ENCODE peak calls at places on chromosomes 5 and 9, in nine cellular contexts. R, J, W, S, F, P, V, E and K are unnamed samples. For H3K4me1, the result is how much of the 10 kb centered on the place peaks cover.

GRCh38 chr5:98099448-98100105 is 673.9 kb upstream of the RGMB start:
- DNase-seq in R (no peak), J (no peak), W (no peak), S (no peak), F (no peak), P (no peak), V (no peak), E (peak), K (no peak)

GRCh38 chr9:90975666-90976538 is 174.3 kb downstream of the SYK start:
- DNase-seq in R (no peak), J (no peak), W (no peak), S (no peak), F (no peak), P (no peak), V (no peak), E (no peak), K (no peak)

GRCh38 chr9:71783120-71783523 is 14.8 kb upstream of the CEMIP2 start:
- DNase-seq in R (peak), J (peak), W (peak), S (no peak), F (no peak), P (peak), V (no peak), E (peak), K (peak)

GRCh38 chr9:133786371-133786753 is 48.2 kb upstream of the SARDH start:
- DNase-seq in R (no peak), J (no peak), W (no peak), S (no peak), F (no peak), P (no peak), V (no peak), E (no peak), K (no peak)

GRCh38 chr5:3845249-3845648 is 249.6 kb downstream of the IRX1 start:
- DNase-seq in R (no peak), J (no peak), W (no peak), S (no peak), F (no peak), P (no peak), V (no peak), E (no peak), K (no peak)

GRCh38 chr5:158423623-158424200 is 564.8 kb upstream of the CLINT1 start:
- DNase-seq in R (no peak), J (no peak), W (no peak), S (peak), F (no peak), P (no peak), V (no peak), E (no peak), K (no peak)

GRCh38 chr9:75914002-75914401 is 23.5 kb downstream of the PCSK5 start:
- DNase-seq in R (no peak), J (peak), W (no peak), S (no peak), F (no peak), P (no peak), V (no peak), E (no peak), K (no peak)

GRCh38 chr9:134947265-134947955 is 29.7 kb upstream of the FCN1 start:
- DNase-seq in R (no peak), J (no peak), W (peak), S (no peak), F (no peak), P (no peak), V (no peak), E (no peak), K (no peak)

GRCh38 chr9:136694163-136694864 is 7.1 kb upstream of the AGPAT2 start:
- DNase-seq in R (no peak), J (peak), W (peak), S (no peak), F (peak), P (peak), V (no peak), E (peak), K (peak)

GRCh38 chr5:91244380-91245073 is 138.6 kb downstream of the ARRDC3 start:
- DNase-seq in R (no peak), J (no peak), W (no peak), S (no peak), F (no peak), P (no peak), V (no peak), E (no peak), K (no peak)

GRCh38 chr9:136667217-136667939 is 4.7 kb downstream of the EGFL7 start:
- DNase-seq in R (no peak), J (no peak), W (no peak), S (no peak), F (no peak), P (no peak), V (no peak), E (no peak), K (no peak)

GRCh38 chr9:38227656-38228055 is 158.6 kb upstream of the SHB start:
- DNase-seq in R (no peak), J (peak), W (peak), S (no peak), F (no peak), P (no peak), V (no peak), E (peak), K (no peak)

GRCh38 chr5:39461007-39461682 is 36.4 kb upstream of the DAB2 start:
- DNase-seq in R (no peak), J (no peak), W (no peak), S (no peak), F (peak), P (peak), V (peak), E (no peak), K (no peak)

GRCh38 chr9:117725426-117725887 is 21.3 kb downstream of the TLR4 start:
- DNase-seq in R (no peak), J (no peak), W (no peak), S (no peak), F (no peak), P (no peak), V (peak), E (no peak), K (no peak)

GRCh38 chr5:125882061-125882460 is 541.1 kb upstream of the GRAMD2B start:
- DNase-seq in R (no peak), J (no peak), W (no peak), S (no peak), F (no peak), P (no peak), V (no peak), E (peak), K (no peak)

GRCh38 chr9:94870793-94871558 is 144.5 kb downstream of the AOPEP start:
- DNase-seq in R (peak), J (no peak), W (peak), S (no peak), F (no peak), P (no peak), V (no peak), E (peak), K (no peak)

GRCh38 chr5:173963867-173964429 is 25.0 kb upstream of the C5orf47 start:
- DNase-seq in R (no peak), J (peak), W (peak), S (peak), F (no peak), P (no peak), V (no peak), E (peak), K (peak)

GRCh38 chr9:34377402-34377741 is 674 bp upstream of the MYORG start:
- DNase-seq in R (no peak), J (peak), W (no peak), S (no peak), F (no peak), P (no peak), V (no peak), E (no peak), K (no peak)

GRCh38 chr9:38066167-38066906 is 2.7 kb downstream of the SHB start:
- DNase-seq in R (no peak), J (peak), W (no peak), S (no peak), F (no peak), P (no peak), V (no peak), E (peak), K (no peak)

GRCh38 chr5:176564002-176564401 is 14.9 kb downstream of the CDHR2 start:
- DNase-seq in R (no peak), J (no peak), W (no peak), S (no peak), F (no peak), P (no peak), V (no peak), E (no peak), K (no peak)

GRCh38 chr5:127386557-127386956 is 96.0 kb downstream of the MEGF10 start:
- DNase-seq in R (no peak), J (no peak), W (no peak), S (peak), F (no peak), P (no peak), V (no peak), E (peak), K (no peak)

GRCh38 chr5:42005561-42006153 is 80.6 kb downstream of the FBXO4 start:
- DNase-seq in R (no peak), J (peak), W (no peak), S (peak), F (no peak), P (no peak), V (no peak), E (peak), K (no peak)

GRCh38 chr5:109691248-109691574 is 1.5 kb downstream of the MAN2A1 start:
- DNase-seq in R (no peak), J (no peak), W (no peak), S (no peak), F (no peak), P (no peak), V (no peak), E (no peak), K (no peak)

GRCh38 chr9:137741330-137741729 is 122.5 kb downstream of the EHMT1 start:
- DNase-seq in R (no peak), J (no peak), W (no peak), S (no peak), F (no peak), P (no peak), V (no peak), E (no peak), K (no peak)

GRCh38 chr5:109907751-109908150 is 218.0 kb downstream of the MAN2A1 start:
- DNase-seq in R (no peak), J (peak), W (no peak), S (no peak), F (peak), P (no peak), V (no peak), E (peak), K (no peak)

GRCh38 chr5:8229551-8229950 is 360.6 kb downstream of the MTRR start:
- DNase-seq in R (no peak), J (no peak), W (no peak), S (no peak), F (no peak), P (no peak), V (no peak), E (no peak), K (no peak)

GRCh38 chr5:89613222-89613956 is 730.4 kb upstream of the MEF2C start:
- DNase-seq in R (no peak), J (no peak), W (no peak), S (no peak), F (no peak), P (no peak), V (no peak), E (peak), K (no peak)

GRCh38 chr5:165201364-165202143 is 1696.1 kb downstream of the MAT2B start:
- DNase-seq in R (no peak), J (no peak), W (no peak), S (no peak), F (no peak), P (no peak), V (no peak), E (peak), K (no peak)

GRCh38 chr9:87157366-87158031 is 210.2 kb upstream of the GAS1 start:
- DNase-seq in R (no peak), J (no peak), W (no peak), S (no peak), F (no peak), P (no peak), V (no peak), E (no peak), K (no peak)
- H3K4me1 ChIP-seq in R (under half), J (under half), W (under half), S (under half), F (under half), P (under half), V (under half), E (under half), K (under half)

GRCh38 chr5:56145511-56145910 is 87.6 kb downstream of the ANKRD55 start:
- DNase-seq in R (no peak), J (no peak), W (no peak), S (no peak), F (no peak), P (no peak), V (no peak), E (no peak), K (no peak)

GRCh38 chr5:56145106-56145505 is 88.0 kb downstream of the ANKRD55 start:
- DNase-seq in R (no peak), J (peak), W (no peak), S (no peak), F (no peak), P (no peak), V (no peak), E (peak), K (no peak)

GRCh38 chr5:56142233-56142619 is 90.9 kb downstream of the ANKRD55 start:
- DNase-seq in R (no peak), J (no peak), W (no peak), S (no peak), F (no peak), P (no peak), V (no peak), E (no peak), K (no peak)

GRCh38 chr5:56142620-56143431 is 90.3 kb downstream of the ANKRD55 start:
- DNase-seq in R (no peak), J (no peak), W (no peak), S (no peak), F (no peak), P (peak), V (no peak), E (peak), K (no peak)

GRCh38 chr5:56144211-56144610 is 88.9 kb downstream of the ANKRD55 start:
- DNase-seq in R (no peak), J (no peak), W (no peak), S (no peak), F (no peak), P (no peak), V (no peak), E (no peak), K (no peak)
- H3K4me1 ChIP-seq in R (under half), J (under half), W (under half), S (under half), F (under half), P (under half), V (under half), E (under half), K (under half)

DNA sequence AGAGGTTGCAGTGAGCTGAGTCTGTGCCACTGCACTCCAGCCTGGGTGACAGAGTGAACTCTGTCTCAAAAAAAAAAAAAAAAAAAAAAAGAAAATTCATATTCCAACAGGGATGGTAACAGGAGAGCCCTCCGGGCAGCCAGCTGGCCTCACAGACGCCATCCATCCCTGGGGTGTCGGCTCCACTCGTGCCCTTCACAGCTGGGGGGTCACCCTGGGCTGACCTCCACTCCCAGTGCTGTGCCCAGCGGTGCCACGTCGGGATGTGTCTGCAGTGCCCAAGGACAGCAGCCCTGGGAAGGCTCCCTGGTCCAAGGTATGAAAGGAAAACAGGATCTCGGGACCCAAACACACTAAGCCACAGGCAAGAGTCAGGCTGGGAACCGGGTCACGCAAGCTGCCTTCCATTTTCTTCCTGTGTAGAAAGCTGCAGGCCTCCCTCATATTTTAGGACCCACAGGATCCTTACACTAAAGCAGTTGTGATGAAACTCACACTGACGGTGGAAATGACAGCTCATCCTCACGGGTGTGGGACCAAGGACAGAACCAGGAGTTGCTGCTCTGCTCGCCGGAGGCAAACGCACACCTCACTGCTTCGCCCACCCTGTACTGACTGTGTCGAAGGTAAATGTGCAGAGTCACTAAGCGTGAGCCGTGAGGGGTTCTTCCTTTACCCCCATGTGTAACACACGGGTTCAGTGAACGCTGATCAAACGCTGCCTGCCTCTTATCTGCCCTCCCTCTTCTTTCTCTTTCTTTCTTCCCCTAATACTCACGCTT is 5.3 kb downstream of the SLC12A7 start:
- DNase-seq in R (no peak), J (peak), W (no peak), S (no peak), F (no peak), P (no peak), V (no peak), E (no peak), K (no peak)
- H3K4me1 ChIP-seq in R (half or more), J (half or more), W (under half), S (under half), F (half or more), P (half or more), V (under half), E (under half), K (under half)

GRCh38 chr5:115530426-115530825 is 14.1 kb downstream of the FEM1C start:
- DNase-seq in R (no peak), J (no peak), W (no peak), S (no peak), F (no peak), P (no peak), V (no peak), E (no peak), K (no peak)
- H3K4me1 ChIP-seq in R (under half), J (under half), W (under half), S (under half), F (half or more), P (half or more), V (under half), E (half or more), K (under half)

GRCh38 chr5:151618907-151619306 is 27.8 kb upstream of the FAT2 start:
- DNase-seq in R (no peak), J (no peak), W (no peak), S (no peak), F (no peak), P (no peak), V (no peak), E (peak), K (no peak)

GRCh38 chr5:151619812-151620462 is 28.8 kb upstream of the FAT2 start:
- DNase-seq in R (no peak), J (no peak), W (no peak), S (no peak), F (no peak), P (no peak), V (no peak), E (peak), K (peak)

GRCh38 chr5:151620463-151620844 is 29.3 kb upstream of the FAT2 start:
- DNase-seq in R (no peak), J (no peak), W (no peak), S (no peak), F (no peak), P (no peak), V (no peak), E (peak), K (no peak)

GRCh38 chr5:151624486-151624885 is 33.4 kb upstream of the FAT2 start:
- DNase-seq in R (no peak), J (no peak), W (no peak), S (no peak), F (no peak), P (no peak), V (no peak), E (no peak), K (no peak)

DNA sequence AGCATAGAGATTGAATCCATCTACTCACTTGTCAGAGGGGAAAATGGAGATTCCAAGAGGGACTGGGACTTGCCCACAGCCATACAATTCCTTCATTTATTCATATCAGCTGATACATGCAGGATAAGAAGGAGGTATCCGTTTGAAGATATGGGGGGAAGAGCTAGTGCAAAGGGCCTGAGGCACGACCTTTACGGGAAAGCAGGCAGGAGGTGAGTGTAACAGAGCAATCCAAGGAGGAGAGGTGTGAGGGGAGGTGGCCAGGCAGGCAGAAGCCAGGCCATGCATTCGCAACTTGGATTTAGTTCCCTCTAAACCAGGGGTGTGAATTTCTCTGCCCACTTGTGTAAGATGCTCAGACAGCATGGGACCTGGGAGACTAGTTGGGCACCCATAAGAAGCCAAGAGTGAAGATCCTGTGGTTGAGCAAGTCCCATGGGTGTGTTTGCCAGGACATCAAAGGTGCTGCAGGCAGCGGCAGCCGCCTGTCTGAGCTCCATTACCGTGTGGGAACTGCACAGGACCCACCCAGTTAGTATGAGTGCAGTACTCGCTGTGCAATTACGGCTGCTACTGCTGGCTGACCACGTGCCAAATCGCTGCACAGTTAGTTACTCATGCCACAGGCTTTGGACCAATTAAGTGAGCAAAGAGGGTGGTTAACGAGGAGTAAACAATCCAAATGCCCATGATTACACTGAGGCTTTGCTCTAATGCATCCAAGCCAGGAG is 31.4 kb upstream of the FAT2 start:
- DNase-seq in R (no peak), J (no peak), W (no peak), S (no peak), F (no peak), P (no peak), V (no peak), E (no peak), K (no peak)
- H3K4me1 ChIP-seq in R (under half), J (under half), W (under half), S (under half), F (under half), P (under half), V (under half), E (under half), K (under half)